ENCODE peak calls at places on chromosomes 7 and 10, in six cellular contexts. P is ovary, N is K562, V is SK-N-SH, A is stomach, Z is A549. X is an unnamed sample.

GRCh38 chr10:125005312-125006187 is 63.6 kb downstream of the ZRANB1 start:
- DNase-seq in V (peak; percentile 32), N (no peak), P (peak; percentile 9), A (peak; percentile 23), Z (no peak), X (no peak)

GRCh38 chr10:119431034-119431767 is 111.3 kb downstream of the RGS10 start:
- DNase-seq in V (no peak), Z (no peak), P (no peak), A (no peak), N (peak; percentile 62), X (no peak)

GRCh38 chr10:103192089-103192450 is 1.0 kb downstream of the NT5C2 start:
- DNase-seq in A (no peak), N (peak; percentile 20), P (no peak), Z (no peak), V (peak; percentile 36), X (no peak)

GRCh38 chr7:46900312-46901263 is 681.3 kb downstream of the TNS3 start:
- DNase-seq in V (peak; percentile 34), N (no peak), Z (no peak), P (no peak), A (no peak), X (no peak)

GRCh38 chr7:150340024-150340749 is 1.2 kb downstream of the RARRES2 start:
- DNase-seq in P (peak; percentile 67), A (peak; percentile 55), Z (no peak), N (no peak), V (no peak), X (no peak)

GRCh38 chr7:101671783-101672356 is 42.8 kb upstream of the MYL10 start:
- DNase-seq in Z (no peak), V (no peak), N (no peak), P (no peak), A (no peak), X (no peak)

GRCh38 chr10:47049906-47050305 is 138.7 kb downstream of the PTPN20 start:
- DNase-seq in A (peak; percentile 5), V (no peak), Z (no peak), P (no peak), N (no peak), X (no peak)

GRCh38 chr10:110912374-110912773 is 6.6 kb downstream of the BBIP1 start:
- DNase-seq in V (peak; percentile 42), A (no peak), Z (no peak), P (no peak), N (no peak), X (no peak)

GRCh38 chr7:92460510-92460909 is 13.2 kb downstream of the GATAD1 start:
- DNase-seq in V (no peak), P (no peak), Z (no peak), N (no peak), A (no peak), X (no peak)

DNA sequence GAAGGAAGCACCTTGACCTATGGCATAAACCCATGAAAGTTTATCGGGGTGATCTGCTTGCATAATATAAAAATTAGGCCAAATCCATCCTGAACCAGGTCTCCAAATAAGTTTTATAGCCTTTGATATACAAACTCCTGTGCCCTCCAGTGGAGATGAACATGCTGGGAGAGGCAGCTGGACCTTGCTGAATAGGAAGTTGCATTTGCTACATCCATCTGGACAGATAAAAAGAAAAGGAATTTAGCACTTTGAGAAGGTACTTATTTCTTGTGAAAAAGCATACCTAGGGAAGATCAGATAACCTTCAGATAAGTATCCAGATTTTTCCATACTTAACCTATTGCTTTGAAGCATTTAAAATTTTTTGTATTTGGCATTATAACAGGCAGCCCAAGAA is 124.6 kb upstream of the STK17A start:
- DNase-seq in P (no peak), V (no peak), N (no peak), A (no peak), Z (no peak), X (no peak)
- H3K4me3 ChIP-seq in P (no peak overlapping the region), V (no peak overlapping the region), N (no peak overlapping the region), A (no peak overlapping the region), Z (no peak overlapping the region), X (no peak overlapping the region)

DNA sequence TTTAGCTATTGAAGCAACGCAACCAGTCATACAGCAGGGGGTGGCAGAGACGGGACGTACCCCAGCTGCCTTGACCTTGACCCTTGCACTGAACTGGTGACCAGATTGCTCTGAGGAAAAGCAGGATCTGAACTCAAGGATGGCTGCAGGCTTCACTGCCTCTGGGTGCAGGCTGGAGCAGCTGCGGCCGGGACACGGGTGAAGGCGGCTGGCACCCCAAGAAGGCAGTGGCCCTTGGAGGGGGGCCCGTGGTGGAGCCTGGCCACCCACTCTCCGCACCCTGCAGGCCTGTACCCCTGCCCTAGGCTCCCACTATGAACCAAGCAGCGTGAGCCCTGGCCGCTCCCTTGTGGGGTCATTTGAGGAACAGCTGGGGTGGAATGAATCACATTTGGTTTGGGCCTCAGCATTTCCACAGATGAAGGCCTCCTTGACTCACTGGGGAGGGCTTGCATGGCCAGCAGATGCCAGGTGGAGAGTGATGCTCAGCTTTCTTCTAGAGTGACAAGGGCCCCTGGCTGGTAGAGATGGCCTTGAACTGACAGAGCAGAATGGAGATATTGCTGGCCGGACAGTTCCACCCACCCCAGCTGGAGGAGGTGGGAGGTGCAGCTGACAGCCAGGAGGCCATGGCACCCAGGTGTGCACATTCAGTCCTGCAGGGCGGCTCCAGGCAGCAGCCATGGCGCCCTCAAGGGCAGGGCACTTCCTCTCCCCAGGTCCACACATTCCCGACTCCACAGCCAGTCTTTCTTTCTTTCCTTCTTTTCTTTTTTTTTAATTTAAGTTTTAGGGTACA is 218.8 kb downstream of the WDR37 start:
- DNase-seq in P (no peak), N (no peak), Z (no peak), A (no peak), V (no peak), X (no peak)
- TF ChIP-seq CTCF in P (no peak), N (no peak), Z (no peak), A (no peak), V (no peak), X (no peak)

DNA sequence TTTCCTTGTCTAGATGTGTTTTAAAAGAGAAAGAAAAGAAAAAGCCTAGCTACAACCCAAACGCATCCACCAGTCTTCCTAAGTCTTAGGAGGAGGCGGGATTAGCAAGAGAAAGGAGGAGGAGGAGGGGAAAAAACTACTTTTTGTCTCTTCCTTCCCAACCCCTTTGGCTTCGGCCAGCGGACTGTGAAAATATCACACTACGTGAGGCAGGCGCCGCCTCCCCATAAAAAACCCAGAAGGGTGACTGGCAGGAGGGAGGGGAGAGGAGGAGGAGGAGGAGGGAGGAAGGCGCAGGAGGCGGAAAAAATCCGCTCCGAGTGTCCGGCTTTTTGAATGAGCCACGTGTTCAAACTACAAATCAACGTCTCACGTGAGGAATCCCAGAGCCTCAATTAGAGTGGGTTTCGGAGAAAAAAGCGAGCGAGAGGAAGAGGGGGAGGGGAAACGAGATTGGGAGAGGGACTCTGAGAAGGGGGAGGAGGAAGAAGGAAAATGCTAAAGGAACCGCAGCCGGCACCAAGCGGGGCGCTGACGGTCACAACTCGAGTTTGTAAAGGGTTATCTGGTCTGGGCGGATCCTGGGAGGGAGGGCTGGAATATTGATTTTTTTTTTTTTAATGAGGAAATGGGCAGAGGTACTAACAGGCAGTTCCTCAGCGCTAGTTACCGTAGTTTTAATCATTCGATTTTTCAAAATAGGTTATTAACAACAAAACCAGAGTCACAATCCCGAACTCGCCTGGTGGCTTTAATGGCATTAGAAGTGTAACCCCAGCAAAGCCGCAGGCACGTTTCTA is at the start of gene IGF2BP3:
- DNase-seq in A (no peak), Z (peak; percentile 76), N (peak; percentile 97), V (peak; percentile 87), P (no peak), X (peak; percentile 91)
- TF ChIP-seq EP300 in A (no peak), Z (no peak), N (peak; percentile 66), V (peak; percentile 70), P (no peak), X (no peak)

GRCh38 chr10:7408003-7408493 is 2.8 kb downstream of the SFMBT2 start:
- DNase-seq in V (no peak), P (peak; percentile 65), N (peak; percentile 20), Z (no peak), A (no peak), X (no peak)
- H3K4me3 ChIP-seq in V (no peak overlapping the region), P (peak overlapping the region; percentile 57), N (peak overlapping the region; percentile 85), Z (peak overlapping the region; percentile 76), A (peak overlapping the region; percentile 69), X (peak overlapping the region; percentile 89)

X was measured in esophagus muscularis mucosa.